ENCODE peak calls at places on chromosomes 11 and 22, in seven cellular contexts. H is NCI-H774; P is IMR-90; A is HCT116; I is lung; Q is CD8-positive, alpha-beta T cell; Z is naive thymus-derived CD8-positive, alpha-beta T cell. G is an unnamed sample.

GRCh38 chr11:86625544-86625943 is 46.9 kb downstream of the ME3 start:
- DNase-seq in A (no peak), H (no peak), Q (no peak), I (no peak), P (no peak), Z (no peak), G (no peak)

GRCh38 chr11:60887531-60887930 is 18.9 kb downstream of the PRPF19 start:
- DNase-seq in A (peak; percentile 31), Z (peak; percentile 41), H (peak; percentile 79), P (peak; percentile 61), I (no peak), Q (peak; percentile 44), G (no peak)

GRCh38 chr11:120034881-120035620 is 102.9 kb downstream of the TRIM29 start:
- DNase-seq in Q (no peak), A (no peak), P (no peak), H (peak; percentile 24), Z (no peak), I (no peak), G (no peak)

GRCh38 chr11:15053201-15053685 is 20.1 kb upstream of the CALCB start:
- DNase-seq in I (no peak), A (peak; percentile 87), Z (no peak), H (no peak), P (no peak), Q (no peak), G (no peak)

GRCh38 chr11:20670932-20671403 is 1.6 kb downstream of the NELL1 start:
- DNase-seq in I (no peak), Q (no peak), P (no peak), A (no peak), Z (no peak), H (no peak), G (no peak)

GRCh38 chr11:48055292-48056132 is 75.2 kb downstream of the PTPRJ start:
- DNase-seq in A (no peak), P (peak; percentile 47), Q (peak; percentile 46), Z (peak; percentile 35), H (no peak), I (peak; percentile 48), G (peak; percentile 91)

GRCh38 chr11:118342503-118343161 is at the start of gene CD3D:
- DNase-seq in A (no peak), P (no peak), Z (peak; percentile 67), H (no peak), Q (peak; percentile 62), I (no peak), G (peak; percentile 67)

GRCh38 chr11:123454060-123454651 is 24.1 kb downstream of the GRAMD1B start:
- DNase-seq in P (peak; percentile 61), Z (no peak), I (no peak), H (peak; percentile 24), Q (no peak), A (peak; percentile 88), G (no peak)

GRCh38 chr11:113324250-113324649 is 9.9 kb downstream of the TTC12 start:
- DNase-seq in P (no peak), Z (no peak), Q (no peak), I (no peak), H (no peak), A (no peak), G (no peak)

GRCh38 chr11:3136542-3137455 is 28.3 kb downstream of the OSBPL5 start:
- DNase-seq in I (no peak), Q (no peak), H (no peak), P (no peak), A (no peak), Z (no peak), G (no peak)

GRCh38 chr11:111691176-111691575 is 75.0 kb downstream of the PPP2R1B start:
- DNase-seq in Q (no peak), H (no peak), A (no peak), P (no peak), Z (no peak), I (no peak), G (no peak)

GRCh38 chr22:28299760-28300159 is 379.9 kb downstream of the TTC28 start:
- DNase-seq in Q (no peak), A (no peak), I (no peak), P (peak; percentile 42), Z (no peak), H (no peak), G (no peak)

GRCh38 chr11:76838422-76839068 is 22.2 kb upstream of the ACER3 start:
- DNase-seq in I (no peak), Q (no peak), A (no peak), H (no peak), P (no peak), Z (no peak), G (no peak)

GRCh38 chr22:50308597-50308935 is 1.1 kb upstream of the PLXNB2 start:
- DNase-seq in A (no peak), H (no peak), Z (no peak), P (peak; percentile 40), Q (no peak), I (peak; percentile 73), G (no peak)

GRCh38 chr22:38737302-38738060 is 18.3 kb downstream of the SUN2 start:
- DNase-seq in Z (no peak), H (no peak), P (peak; percentile 49), Q (no peak), A (no peak), I (no peak), G (no peak)

GRCh38 chr11:65576867-65577755 is 1.3 kb downstream of the EHBP1L1 start:
- DNase-seq in I (no peak), Z (peak; percentile 39), P (peak; percentile 43), A (no peak), Q (no peak), H (no peak), G (no peak)

GRCh38 chr11:73996161-73996747 is 12.6 kb downstream of the UCP3 start:
- DNase-seq in P (no peak), Z (no peak), A (no peak), H (peak; percentile 41), Q (no peak), I (no peak), G (no peak)

GRCh38 chr11:12544986-12545775 is 129.0 kb upstream of the TEAD1 start:
- DNase-seq in Z (no peak), I (no peak), H (no peak), P (peak; percentile 59), A (no peak), Q (no peak), G (no peak)

GRCh38 chr11:69881467-69882269 is 62.5 kb upstream of the FGF3 start:
- DNase-seq in I (no peak), Q (no peak), H (no peak), Z (no peak), P (no peak), A (no peak), G (no peak)

GRCh38 chr11:45145421-45146071 is 893 bp upstream of the PRDM11 start:
- DNase-seq in H (no peak), Z (no peak), Q (no peak), P (peak; percentile 35), I (peak; percentile 61), A (no peak), G (peak; percentile 20)

GRCh38 chr11:3639841-3640240 is 2.0 kb downstream of the ART5 start:
- DNase-seq in A (no peak), Z (no peak), P (no peak), H (no peak), I (no peak), Q (no peak), G (no peak)

GRCh38 chr11:369336-370018 is at the start of gene B4GALNT4:
- DNase-seq in H (peak; percentile 38), I (no peak), P (peak; percentile 23), A (no peak), Q (no peak), Z (peak; percentile 21), G (no peak)

GRCh38 chr11:27795955-27796861 is 96.0 kb upstream of the BDNF start:
- DNase-seq in Q (no peak), P (peak; percentile 9), I (no peak), Z (no peak), H (peak; percentile 86), A (no peak), G (no peak)

GRCh38 chr22:49521787-49522224 is 305.9 kb downstream of the BRD1 start:
- DNase-seq in Q (no peak), A (no peak), I (no peak), P (no peak), H (no peak), Z (no peak), G (no peak)

GRCh38 chr22:22702159-22702873 is 57.9 kb downstream of the GGTLC2 start:
- DNase-seq in Z (no peak), P (no peak), I (no peak), A (no peak), H (no peak), Q (no peak), G (no peak)

GRCh38 chr11:12642040-12642439 is 32.2 kb upstream of the TEAD1 start:
- DNase-seq in I (no peak), P (peak; percentile 68), Z (no peak), H (no peak), Q (no peak), A (no peak), G (no peak)

GRCh38 chr11:5043385-5043784 is 2.9 kb upstream of the OR52J3 start:
- DNase-seq in P (peak; percentile 31), Q (no peak), Z (no peak), I (no peak), H (no peak), A (no peak), G (no peak)

GRCh38 chr22:30868663-30869385 is 99.8 kb downstream of the MORC2 start:
- DNase-seq in I (no peak), Z (no peak), Q (no peak), P (peak; percentile 75), A (no peak), H (no peak), G (no peak)

GRCh38 chr11:30992513-30992849 is 377.1 kb downstream of the DCDC1 start:
- DNase-seq in Z (no peak), A (no peak), H (no peak), I (no peak), P (no peak), Q (no peak), G (no peak)

G was measured in naive thymus-derived CD4-positive, alpha-beta T cell.